ENCODE peak calls at places on chromosomes 5 and 9, in nine cellular contexts. V is HL-60; D is OCI-LY7; Q is fibroblast of the aortic adventitia; K is effector memory CD4-positive, alpha-beta T cell; O is foreskin fibroblast; N is left ventricle myocardium inferior; P is upper lobe of right lung; A is fibroblast of lung. U is an unnamed sample.

GRCh38 chr5:1666812-1667588 is 132.6 kb downstream of the MRPL36 start:
- DNase-seq in V (no peak), D (peak; percentile 38), Q (no peak), K (no peak), O (no peak), N (no peak), P (peak; percentile 65), A (no peak), U (peak; percentile 21)

GRCh38 chr9:105088088-105088487 is 156.4 kb upstream of the SLC44A1 start:
- DNase-seq in V (peak; percentile 17), D (no peak), Q (no peak), K (no peak), O (no peak), N (no peak), P (no peak), A (peak; percentile 25), U (no peak)

GRCh38 chr9:130898552-130898852 is 1.9 kb upstream of the QRFP start:
- DNase-seq in V (no peak), D (no peak), Q (no peak), K (no peak), O (no peak), N (no peak), P (no peak), A (no peak), U (no peak)

GRCh38 chr9:13705913-13706312 is 426.4 kb upstream of the MPDZ start:
- DNase-seq in V (no peak), D (no peak), Q (peak; percentile 100), K (no peak), O (peak; percentile 7), N (peak; percentile 18), P (no peak), A (peak; percentile 69), U (peak; percentile 95)

GRCh38 chr5:34998058-34998789 is 49.5 kb downstream of the AGXT2 start:
- DNase-seq in V (no peak), D (no peak), Q (peak; percentile 46), K (no peak), O (peak; percentile 87), N (no peak), P (no peak), A (peak; percentile 58), U (peak; percentile 97)

GRCh38 chr9:121954477-121955175 is 138.5 kb downstream of the TTLL11 start:
- DNase-seq in V (no peak), D (no peak), Q (peak; percentile 72), K (no peak), O (peak; percentile 62), N (peak; percentile 49), P (no peak), A (peak; percentile 85), U (peak; percentile 87)

GRCh38 chr5:10384483-10384882 is 31.0 kb downstream of the MARCHF6 start:
- DNase-seq in V (no peak), D (no peak), Q (no peak), K (no peak), O (no peak), N (no peak), P (no peak), A (no peak), U (peak; percentile 25)

GRCh38 chr5:60403343-60404006 is 296.5 kb downstream of the DEPDC1B start:
- DNase-seq in V (no peak), D (no peak), Q (peak; percentile 13), K (no peak), O (no peak), N (no peak), P (no peak), A (no peak), U (no peak)

GRCh38 chr9:86454701-86455402 is 100.6 kb upstream of the TUT7 start:
- DNase-seq in V (no peak), D (no peak), Q (peak; percentile 53), K (no peak), O (peak; percentile 33), N (no peak), P (no peak), A (peak; percentile 59), U (peak; percentile 36)

GRCh38 chr5:154287136-154287535 is 96.6 kb downstream of the GALNT10 start:
- DNase-seq in V (no peak), D (no peak), Q (peak; percentile 89), K (no peak), O (peak; percentile 70), N (no peak), P (peak; percentile 69), A (peak; percentile 97), U (peak; percentile 63)

GRCh38 chr9:33185858-33186257 is 18.7 kb upstream of the B4GALT1 start:
- DNase-seq in V (no peak), D (no peak), Q (no peak), K (no peak), O (no peak), N (no peak), P (no peak), A (no peak), U (no peak)

GRCh38 chr9:75911390-75911789 is 20.9 kb downstream of the PCSK5 start:
- DNase-seq in V (no peak), D (no peak), Q (no peak), K (no peak), O (no peak), N (no peak), P (no peak), A (no peak), U (no peak)

GRCh38 chr9:105656131-105656921 is 5.9 kb upstream of the TAL2 start:
- DNase-seq in V (no peak), D (no peak), Q (no peak), K (no peak), O (no peak), N (peak; percentile 35), P (no peak), A (peak; percentile 11), U (no peak)

GRCh38 chr5:171667341-171668096 is 118.1 kb upstream of the SMIM23 start:
- DNase-seq in V (no peak), D (no peak), Q (peak; percentile 91), K (no peak), O (peak; percentile 14), N (peak; percentile 60), P (no peak), A (peak; percentile 94), U (peak; percentile 82)

GRCh38 chr9:116391306-116391900 is 237.8 kb downstream of the PAPPA start:
- DNase-seq in V (no peak), D (no peak), Q (peak; percentile 55), K (no peak), O (peak; percentile 57), N (no peak), P (no peak), A (peak; percentile 91), U (peak; percentile 73)

GRCh38 chr5:135442387-135443256 is 4.5 kb downstream of the DCANP1 start:
- DNase-seq in V (no peak), D (no peak), Q (no peak), K (no peak), O (no peak), N (no peak), P (peak; percentile 52), A (no peak), U (no peak)
- H3K4me3 ChIP-seq in V (no peak overlapping the region), D (no peak overlapping the region), Q (no peak overlapping the region), K (no peak overlapping the region), O (no peak overlapping the region), N (no peak overlapping the region), P (no peak overlapping the region), A (no peak overlapping the region), U (no peak overlapping the region)

DNA sequence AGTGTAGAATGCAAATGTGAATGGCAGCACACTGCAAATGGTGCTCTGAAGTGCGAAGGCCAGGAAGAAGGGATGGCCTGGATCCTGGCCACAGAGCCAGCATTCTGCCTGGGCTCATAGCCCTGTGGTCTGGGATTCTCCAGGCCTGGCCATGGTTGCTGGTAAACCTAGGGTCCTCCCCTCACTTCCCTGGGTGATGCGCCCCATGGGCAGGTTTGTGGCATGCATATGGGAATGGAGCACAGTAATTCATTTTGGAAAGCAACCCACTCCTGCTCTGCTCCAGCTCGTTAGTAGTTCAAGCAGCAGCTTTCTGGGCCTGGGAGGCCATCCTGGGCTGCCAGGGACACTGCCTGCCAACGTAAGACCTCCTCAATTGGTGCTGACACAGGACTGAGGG is 1.5 kb upstream of the SLC25A48 start:
- DNase-seq in V (no peak), D (no peak), Q (no peak), K (no peak), O (no peak), N (no peak), P (no peak), A (no peak), U (no peak)
- H3K4me3 ChIP-seq in V (no peak overlapping the region), D (no peak overlapping the region), Q (no peak overlapping the region), K (no peak overlapping the region), O (no peak overlapping the region), N (no peak overlapping the region), P (no peak overlapping the region), A (no peak overlapping the region), U (no peak overlapping the region)

DNA sequence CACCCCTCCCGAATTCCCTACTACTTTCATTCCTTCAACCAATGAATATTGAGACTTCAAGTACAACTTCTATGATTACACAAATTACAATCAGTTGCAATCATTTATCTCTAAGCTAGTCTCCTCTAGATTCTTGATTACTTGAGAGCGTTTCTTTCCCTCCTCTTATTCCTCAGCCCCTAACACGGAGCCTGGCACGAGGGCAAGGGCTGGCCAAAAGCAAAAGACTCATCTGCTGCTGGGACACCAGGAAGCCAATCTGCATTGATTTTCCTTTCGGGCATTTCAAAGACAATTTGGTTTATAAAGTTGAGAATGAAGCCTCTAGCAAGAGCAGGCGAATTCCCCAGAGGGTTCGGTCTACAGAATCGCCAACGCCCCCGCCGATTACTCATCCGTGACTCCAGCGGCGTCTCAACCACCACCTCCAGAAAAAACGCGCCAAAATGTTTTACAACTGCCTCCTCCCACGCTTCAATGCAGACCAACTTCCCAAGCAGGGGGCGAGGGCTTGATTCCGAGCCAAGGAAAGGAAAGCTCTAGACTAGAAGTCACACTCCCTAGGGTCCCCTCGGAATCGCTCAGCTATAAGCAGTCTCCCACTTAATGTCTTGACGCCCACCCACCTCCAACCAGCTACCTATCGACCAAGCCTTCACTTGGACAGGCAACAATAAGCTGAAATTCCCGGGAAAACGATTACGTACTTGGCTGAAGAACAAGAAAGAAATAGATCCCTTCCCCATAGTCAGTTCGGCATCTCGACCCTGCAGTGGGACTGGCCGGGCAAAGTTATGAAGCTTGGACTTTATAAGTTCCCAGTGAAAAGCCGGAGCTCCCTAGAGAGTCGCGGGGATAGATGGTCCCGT is 1.4 kb downstream of the PCSK1 start:
- DNase-seq in V (no peak), D (no peak), Q (peak; percentile 53), K (no peak), O (peak; percentile 50), N (no peak), P (no peak), A (peak; percentile 79), U (peak; percentile 95)
- H3K4me3 ChIP-seq in V (no peak overlapping the region), D (no peak overlapping the region), Q (no peak overlapping the region), K (no peak overlapping the region), O (peak overlapping the region; percentile 9), N (peak overlapping the region; percentile 41), P (no peak overlapping the region), A (no peak overlapping the region), U (peak overlapping the region; percentile 30)

DNA sequence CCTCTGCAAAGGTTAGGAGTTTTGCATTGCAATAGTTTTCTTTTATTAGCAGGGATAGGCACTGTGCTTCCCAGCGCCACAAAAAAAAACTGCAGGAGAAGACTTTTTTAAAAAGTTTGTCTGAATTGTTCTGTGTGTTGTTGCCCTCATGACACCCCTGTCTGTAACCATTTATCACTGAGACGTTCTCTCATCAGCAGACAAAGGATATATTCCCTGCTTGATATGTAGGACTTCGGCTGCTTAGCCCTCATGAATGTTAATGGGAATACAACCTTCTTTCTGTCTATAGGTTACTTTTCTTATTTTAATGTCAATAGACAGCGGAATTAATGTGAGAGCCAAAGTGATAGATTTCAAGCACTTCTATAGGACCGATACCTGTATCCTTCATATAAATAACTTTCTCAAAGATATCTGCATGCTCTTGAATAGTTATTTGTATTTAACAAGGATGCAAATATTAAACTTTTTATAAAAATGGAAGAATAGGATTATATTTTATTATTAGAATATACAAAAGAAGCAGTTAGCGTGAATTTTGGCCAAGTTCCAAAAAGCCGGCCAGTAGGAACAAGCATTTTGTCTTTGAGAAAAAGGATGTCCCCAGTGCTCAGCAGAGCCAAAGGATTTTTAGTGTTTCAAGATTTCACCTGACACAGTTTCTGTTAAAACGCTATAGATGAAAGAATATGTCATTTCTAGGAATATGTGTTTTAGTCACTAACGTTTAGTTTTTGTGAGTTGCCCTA is 1.5 kb upstream of the LYSMD3 start:
- DNase-seq in V (no peak), D (no peak), Q (peak; percentile 17), K (no peak), O (no peak), N (no peak), P (no peak), A (no peak), U (no peak)
- H3K4me3 ChIP-seq in V (no peak overlapping the region), D (peak overlapping the region; percentile 93), Q (no peak overlapping the region), K (no peak overlapping the region), O (no peak overlapping the region), N (peak overlapping the region; percentile 97), P (no peak overlapping the region), A (peak overlapping the region; percentile 99), U (no peak overlapping the region)

U was measured in fibroblast of mammary gland.